ENCODE peak calls at places on chromosomes 5 and 9, in six cellular contexts. S is hypothalamus; X is stimulated activated CD8-positive, alpha-beta memory T cell treated with anti-CD3 and anti-CD28 coated beads, Interleukin-4, amount 100 ng/mL, for 4 hours; I is T1000; J is left colon; K is epithelial cell of esophagus. D is an unnamed sample.

GRCh38 chr5:120614512-120614911 is 150.4 kb downstream of the PRR16 start:
- DNase-seq in S (no peak), X (no peak), I (no peak), J (no peak), K (peak), D (no peak)

GRCh38 chr5:36444582-36444999 is 142.9 kb upstream of the RANBP3L start:
- DNase-seq in S (no peak), X (no peak), I (no peak), J (no peak), K (peak), D (no peak)

GRCh38 chr5:23012842-23013241 is 159.7 kb upstream of the CDH12 start:
- DNase-seq in S (no peak), X (no peak), I (no peak), J (no peak), K (no peak), D (no peak)

GRCh38 chr5:131974956-131975726 is 29.7 kb upstream of the MEIKIN start:
- DNase-seq in S (no peak), X (no peak), I (no peak), J (peak), K (no peak), D (no peak)

GRCh38 chr5:141758316-141758965 is 76.4 kb upstream of the ARAP3 start:
- DNase-seq in S (no peak), X (no peak), I (no peak), J (no peak), K (no peak), D (no peak)

GRCh38 chr9:113599647-113600476 is 136.3 kb downstream of the RGS3 start:
- DNase-seq in S (no peak), X (no peak), I (peak), J (no peak), K (peak), D (no peak)

GRCh38 chr5:142569905-142570304 is 116.0 kb downstream of the FGF1 start:
- DNase-seq in S (no peak), X (no peak), I (no peak), J (no peak), K (no peak), D (no peak)

GRCh38 chr9:35452481-35452880 is 37.4 kb upstream of the RUSC2 start:
- DNase-seq in S (no peak), X (no peak), I (no peak), J (no peak), K (no peak), D (no peak)

GRCh38 chr9:36992501-36993316 is 41.4 kb downstream of the PAX5 start:
- DNase-seq in S (no peak), X (no peak), I (no peak), J (no peak), K (no peak), D (no peak)

GRCh38 chr5:15690611-15691010 is 190.6 kb downstream of the FBXL7 start:
- DNase-seq in S (no peak), X (no peak), I (no peak), J (no peak), K (no peak), D (no peak)